ENCODE peak calls at places on chromosomes 1 and 21, in seven cellular contexts. One of them, this sample, is unnamed.
A peak's percentile ranks its signal among the peaks of the same experiment; 100 is the strongest.

GRCh38 chr1:42962641-42963377 is 4.1 kb upstream of the SLC2A1 start:
- DNase-seq in neural progenitor cell: peak; percentile 84
- DNase-seq in breast epithelium: no peak
- DNase-seq in tibial artery: peak; percentile 96
- DNase-seq in kidney: peak; percentile 92
- DNase-seq in pancreas: no peak
- DNase-seq in adrenal gland: no peak
- DNase-seq in this sample: no peak

GRCh38 chr1:174273766-174274165 is 114.4 kb downstream of the RABGAP1L start:
- DNase-seq in neural progenitor cell: no peak
- DNase-seq in kidney: no peak
- DNase-seq in breast epithelium: no peak
- DNase-seq in pancreas: no peak
- DNase-seq in tibial artery: no peak
- DNase-seq in adrenal gland: no peak
- DNase-seq in this sample: no peak

GRCh38 chr21:34889537-34890257 is 159.4 kb downstream of the RUNX1 start:
- DNase-seq in adrenal gland: peak; percentile 69
- DNase-seq in tibial artery: peak; percentile 83
- DNase-seq in pancreas: peak; percentile 75
- DNase-seq in breast epithelium: peak; percentile 65
- DNase-seq in neural progenitor cell: peak; percentile 90
- DNase-seq in kidney: peak; percentile 93
- DNase-seq in this sample: peak; percentile 46

GRCh38 chr1:9211291-9211811 is 23.2 kb upstream of the H6PD start:
- DNase-seq in neural progenitor cell: no peak
- DNase-seq in adrenal gland: no peak
- DNase-seq in breast epithelium: no peak
- DNase-seq in pancreas: no peak
- DNase-seq in tibial artery: no peak
- DNase-seq in kidney: no peak
- DNase-seq in this sample: no peak

GRCh38 chr1:226988337-226988672 is 48.2 kb downstream of the COQ8A start:
- DNase-seq in tibial artery: no peak
- DNase-seq in kidney: no peak
- DNase-seq in adrenal gland: no peak
- DNase-seq in pancreas: no peak
- DNase-seq in neural progenitor cell: peak; percentile 39
- DNase-seq in breast epithelium: no peak
- DNase-seq in this sample: no peak

GRCh38 chr1:18246543-18246942 is 138.9 kb downstream of the IGSF21 start:
- DNase-seq in kidney: peak; percentile 39
- DNase-seq in adrenal gland: no peak
- DNase-seq in tibial artery: no peak
- DNase-seq in breast epithelium: no peak
- DNase-seq in pancreas: no peak
- DNase-seq in neural progenitor cell: no peak
- DNase-seq in this sample: no peak

GRCh38 chr1:152145789-152146188 is 13.2 kb downstream of the RPTN start:
- DNase-seq in kidney: no peak
- DNase-seq in pancreas: no peak
- DNase-seq in tibial artery: no peak
- DNase-seq in adrenal gland: no peak
- DNase-seq in breast epithelium: no peak
- DNase-seq in neural progenitor cell: no peak
- DNase-seq in this sample: no peak

GRCh38 chr1:113391643-113392271 is 1.4 kb downstream of the MAGI3 start:
- DNase-seq in neural progenitor cell: peak; percentile 21
- DNase-seq in pancreas: no peak
- DNase-seq in breast epithelium: no peak
- DNase-seq in adrenal gland: peak; percentile 23
- DNase-seq in kidney: no peak
- DNase-seq in tibial artery: no peak
- DNase-seq in this sample: no peak

DNA sequence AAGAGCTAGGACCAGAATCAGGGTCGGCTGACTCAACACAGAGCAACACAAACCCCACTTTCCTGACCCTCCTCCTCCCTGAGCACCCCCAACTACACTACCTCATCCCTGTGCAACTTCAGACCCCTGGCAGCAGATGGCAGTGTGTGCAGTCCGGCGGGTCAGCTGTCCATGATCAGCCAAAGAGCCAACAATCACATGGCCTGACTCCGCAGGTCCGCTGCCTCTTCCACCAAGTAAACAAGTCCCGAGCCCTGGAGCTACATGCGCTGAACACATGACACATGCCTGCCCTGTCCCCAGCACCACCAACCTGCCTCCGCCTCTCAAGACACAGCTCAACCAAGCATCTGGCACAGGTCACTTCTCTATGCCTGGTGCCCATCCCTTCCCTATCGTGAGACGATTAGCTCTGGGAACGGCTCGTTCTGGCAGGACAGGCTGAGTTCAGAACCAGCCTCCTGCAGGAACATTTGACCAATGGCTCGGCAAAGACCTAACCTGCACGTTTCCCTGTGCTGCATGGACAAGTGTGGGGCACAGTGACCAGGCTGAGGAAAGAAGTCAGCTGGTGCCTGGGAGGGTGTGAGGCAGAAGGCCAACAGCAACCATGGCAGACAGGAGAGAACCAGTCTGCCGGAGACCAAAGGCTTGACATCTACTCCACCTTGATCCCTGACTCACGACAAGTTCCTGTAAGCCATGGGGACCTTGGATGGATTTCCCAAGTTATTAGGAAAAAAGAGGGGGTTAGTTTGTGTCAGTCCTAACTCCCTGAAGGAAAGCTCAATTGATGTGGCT is 60.3 kb downstream of the CD46 start:
- DNase-seq in neural progenitor cell: peak; percentile 32
- DNase-seq in kidney: peak; percentile 90
- DNase-seq in adrenal gland: peak; percentile 65
- DNase-seq in pancreas: peak; percentile 84
- DNase-seq in tibial artery: peak; percentile 92
- DNase-seq in breast epithelium: peak; percentile 90
- DNase-seq in this sample: no peak
- H3K27ac ChIP-seq in neural progenitor cell: no peak overlapping the region
- H3K27ac ChIP-seq in kidney: peak overlapping the region; percentile 68
- H3K27ac ChIP-seq in adrenal gland: peak overlapping the region; percentile 48
- H3K27ac ChIP-seq in pancreas: peak overlapping the region; percentile 39
- H3K27ac ChIP-seq in tibial artery: peak overlapping the region; percentile 100
- H3K27ac ChIP-seq in breast epithelium: peak overlapping the region; percentile 56
- H3K27ac ChIP-seq in this sample: no peak overlapping the region

GRCh38 chr1:246034630-246035029 is 472.4 kb downstream of the SMYD3 start:
- DNase-seq in kidney: no peak
- DNase-seq in pancreas: no peak
- DNase-seq in breast epithelium: no peak
- DNase-seq in tibial artery: no peak
- DNase-seq in adrenal gland: no peak
- DNase-seq in neural progenitor cell: no peak
- DNase-seq in this sample: no peak
- H3K4me3 ChIP-seq in kidney: no peak overlapping the region
- H3K4me3 ChIP-seq in pancreas: no peak overlapping the region
- H3K4me3 ChIP-seq in breast epithelium: no peak overlapping the region
- H3K4me3 ChIP-seq in tibial artery: no peak overlapping the region
- H3K4me3 ChIP-seq in adrenal gland: no peak overlapping the region
- H3K4me3 ChIP-seq in neural progenitor cell: no peak overlapping the region
- H3K4me3 ChIP-seq in this sample: no peak overlapping the region

DNA sequence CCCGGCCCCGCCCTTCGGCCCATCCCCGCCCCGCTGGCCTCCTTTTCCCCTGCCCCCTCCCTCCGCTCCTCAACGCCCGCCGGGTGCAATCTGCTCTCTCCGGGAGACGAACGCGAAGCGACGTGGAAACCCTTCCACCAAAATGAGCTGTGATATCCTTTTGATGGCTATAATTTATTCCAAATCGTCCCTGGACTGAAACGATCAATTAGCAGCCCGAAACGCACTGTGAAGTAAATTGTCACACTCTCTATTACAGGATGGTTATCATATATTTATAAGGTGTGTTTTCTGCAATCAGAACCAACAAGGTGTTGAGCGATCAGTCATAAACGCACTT is 134.6 kb upstream of the BARHL2 start:
- DNase-seq in adrenal gland: no peak
- DNase-seq in tibial artery: no peak
- DNase-seq in pancreas: no peak
- DNase-seq in neural progenitor cell: no peak
- DNase-seq in kidney: no peak
- DNase-seq in breast epithelium: no peak
- DNase-seq in this sample: no peak
- H3K27ac ChIP-seq in adrenal gland: no peak overlapping the region
- H3K27ac ChIP-seq in tibial artery: no peak overlapping the region
- H3K27ac ChIP-seq in pancreas: no peak overlapping the region
- H3K27ac ChIP-seq in neural progenitor cell: no peak overlapping the region
- H3K27ac ChIP-seq in kidney: no peak overlapping the region
- H3K27ac ChIP-seq in breast epithelium: no peak overlapping the region
- H3K27ac ChIP-seq in this sample: no peak overlapping the region

GRCh38 chr1:237042892-237043576 is 1.1 kb downstream of the RYR2 start:
- DNase-seq in neural progenitor cell: peak; percentile 67
- DNase-seq in tibial artery: peak; percentile 79
- DNase-seq in kidney: peak; percentile 75
- DNase-seq in breast epithelium: no peak
- DNase-seq in pancreas: peak; percentile 21
- DNase-seq in adrenal gland: no peak
- DNase-seq in this sample: no peak

GRCh38 chr1:237041795-237042466 is at the start of gene RYR2:
- DNase-seq in pancreas: peak; percentile 31
- DNase-seq in kidney: peak; percentile 59
- DNase-seq in neural progenitor cell: peak; percentile 94
- DNase-seq in adrenal gland: no peak
- DNase-seq in tibial artery: peak; percentile 76
- DNase-seq in breast epithelium: no peak
- DNase-seq in this sample: no peak

GRCh38 chr1:237043846-237044636 is 2.1 kb downstream of the RYR2 start:
- DNase-seq in adrenal gland: no peak
- DNase-seq in kidney: no peak
- DNase-seq in pancreas: no peak
- DNase-seq in tibial artery: no peak
- DNase-seq in neural progenitor cell: peak; percentile 38
- DNase-seq in breast epithelium: no peak
- DNase-seq in this sample: no peak

GRCh38 chr1:237041461-237041794 is 556 bp upstream of the RYR2 start:
- DNase-seq in pancreas: no peak
- DNase-seq in kidney: no peak
- DNase-seq in breast epithelium: no peak
- DNase-seq in adrenal gland: no peak
- DNase-seq in neural progenitor cell: no peak
- DNase-seq in tibial artery: no peak
- DNase-seq in this sample: no peak

GRCh38 chr1:237042467-237042891 is 495 bp downstream of the RYR2 start:
- DNase-seq in neural progenitor cell: peak; percentile 65
- DNase-seq in breast epithelium: no peak
- DNase-seq in kidney: no peak
- DNase-seq in pancreas: peak; percentile 23
- DNase-seq in adrenal gland: no peak
- DNase-seq in tibial artery: peak; percentile 63
- DNase-seq in this sample: no peak
- H3K4me3 ChIP-seq in neural progenitor cell: peak overlapping the region; percentile 71
- H3K4me3 ChIP-seq in breast epithelium: peak overlapping the region; percentile 58
- H3K4me3 ChIP-seq in kidney: no peak overlapping the region
- H3K4me3 ChIP-seq in pancreas: peak overlapping the region; percentile 19
- H3K4me3 ChIP-seq in adrenal gland: no peak overlapping the region
- H3K4me3 ChIP-seq in tibial artery: peak overlapping the region; percentile 74
- H3K4me3 ChIP-seq in this sample: no peak overlapping the region

GRCh38 chr21:46049890-46050650 is 47.8 kb upstream of the COL6A2 start:
- DNase-seq in breast epithelium: no peak
- DNase-seq in neural progenitor cell: no peak
- DNase-seq in kidney: peak; percentile 73
- DNase-seq in adrenal gland: no peak
- DNase-seq in pancreas: no peak
- DNase-seq in tibial artery: no peak
- DNase-seq in this sample: no peak
- H3K27ac ChIP-seq in breast epithelium: peak overlapping the region; percentile 96
- H3K27ac ChIP-seq in neural progenitor cell: no peak overlapping the region
- H3K27ac ChIP-seq in kidney: peak overlapping the region; percentile 32
- H3K27ac ChIP-seq in adrenal gland: no peak overlapping the region
- H3K27ac ChIP-seq in pancreas: no peak overlapping the region
- H3K27ac ChIP-seq in tibial artery: peak overlapping the region; percentile 64
- H3K27ac ChIP-seq in this sample: no peak overlapping the region

GRCh38 chr1:20184997-20185833 is 681 bp upstream of the UBXN10 start:
- DNase-seq in adrenal gland: no peak
- DNase-seq in tibial artery: no peak
- DNase-seq in kidney: no peak
- DNase-seq in neural progenitor cell: no peak
- DNase-seq in pancreas: no peak
- DNase-seq in breast epithelium: no peak
- DNase-seq in this sample: peak; percentile 65

GRCh38 chr1:20187813-20188454 is 1.6 kb upstream of the PLA2G2C start:
- DNase-seq in kidney: no peak
- DNase-seq in breast epithelium: no peak
- DNase-seq in pancreas: no peak
- DNase-seq in tibial artery: no peak
- DNase-seq in adrenal gland: no peak
- DNase-seq in neural progenitor cell: no peak
- DNase-seq in this sample: no peak

GRCh38 chr1:20184481-20184900 is 1.4 kb upstream of the UBXN10 start:
- DNase-seq in kidney: no peak
- DNase-seq in pancreas: no peak
- DNase-seq in neural progenitor cell: no peak
- DNase-seq in adrenal gland: no peak
- DNase-seq in breast epithelium: no peak
- DNase-seq in tibial artery: no peak
- DNase-seq in this sample: no peak

GRCh38 chr1:20187103-20187812 is 940 bp upstream of the PLA2G2C start:
- DNase-seq in breast epithelium: peak; percentile 79
- DNase-seq in tibial artery: no peak
- DNase-seq in kidney: no peak
- DNase-seq in pancreas: peak; percentile 34
- DNase-seq in neural progenitor cell: no peak
- DNase-seq in adrenal gland: no peak
- DNase-seq in this sample: peak; percentile 52

DNA sequence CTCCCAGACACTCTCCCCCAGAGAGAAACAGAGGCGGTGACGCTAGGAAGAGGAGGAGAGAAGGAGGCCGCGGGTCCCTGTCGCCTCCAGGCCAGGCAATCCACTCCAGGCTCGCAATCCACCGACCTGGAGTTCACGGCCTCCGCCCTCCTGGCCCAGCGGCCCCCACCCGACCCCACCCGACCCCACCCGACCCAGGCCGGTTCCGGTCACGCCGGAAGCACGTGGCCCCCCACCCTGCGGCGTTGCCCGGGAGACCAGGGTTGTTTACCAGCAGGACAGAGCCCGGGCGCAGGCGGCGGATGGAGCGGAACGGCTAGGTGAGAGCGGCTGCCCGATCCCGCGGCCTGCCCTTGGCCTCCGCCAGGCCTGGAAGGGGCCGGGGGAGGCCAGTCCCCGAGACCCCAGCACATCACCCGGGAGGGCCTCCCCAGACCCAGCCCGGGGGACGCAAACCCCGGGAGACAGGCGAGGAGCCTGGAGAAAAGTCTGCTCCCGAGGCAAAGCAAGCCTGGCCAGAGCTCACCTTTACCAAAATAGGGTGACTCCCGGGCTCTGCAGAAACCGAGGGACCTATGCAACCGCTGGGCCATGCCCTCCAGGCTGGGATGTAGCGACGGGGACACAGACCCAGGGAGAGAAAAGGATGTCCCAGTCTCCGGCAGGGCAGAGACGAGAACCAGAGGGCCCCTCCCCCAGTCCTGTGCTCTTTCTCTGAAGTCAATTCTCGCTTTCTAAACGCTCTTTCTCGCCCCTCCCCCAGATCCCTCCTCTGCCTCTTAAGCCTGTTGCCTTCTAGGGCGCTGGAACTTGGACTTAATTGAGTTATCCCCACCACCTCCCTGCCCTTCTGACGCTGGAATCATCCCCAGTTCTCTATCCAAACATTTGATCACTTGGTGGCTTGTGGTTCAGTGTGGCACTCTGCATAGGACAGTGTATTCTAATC is at the start of the genes PLA2G2C and UBXN10:
- DNase-seq in adrenal gland: peak; percentile 69
- DNase-seq in neural progenitor cell: peak; percentile 67
- DNase-seq in breast epithelium: peak; percentile 67
- DNase-seq in pancreas: peak; percentile 55
- DNase-seq in tibial artery: no peak
- DNase-seq in kidney: peak; percentile 95
- DNase-seq in this sample: no peak
- H3K4me3 ChIP-seq in adrenal gland: peak within 1 kb of the TSS; percentile 18
- H3K4me3 ChIP-seq in neural progenitor cell: peak within 1 kb of the TSS; percentile 71
- H3K4me3 ChIP-seq in breast epithelium: peak within 1 kb of the TSS; percentile 72
- H3K4me3 ChIP-seq in pancreas: peak within 1 kb of the TSS; percentile 18
- H3K4me3 ChIP-seq in tibial artery: no peak within 1 kb of the TSS
- H3K4me3 ChIP-seq in kidney: peak within 1 kb of the TSS; percentile 74
- H3K4me3 ChIP-seq in this sample: peak within 1 kb of the TSS; percentile 47